ENCODE peak calls at places on chromosomes 1 and 21, in four cellular contexts. S is adipocyte, F is left lung, D is stomach. G is an unnamed sample. For H3K9me3, the result is how much of the 10 kb centered on the place peaks cover.

GRCh38 chr1:113747376-113747775 is 11.9 kb downstream of the PHTF1 start:
- DNase-seq in F (no peak), S (peak), D (no peak), G (no peak)

GRCh38 chr1:110338200-110339039 is 757 bp upstream of the RBM15 start:
- DNase-seq in D (peak), S (peak), F (peak), G (peak)

GRCh38 chr1:185260611-185261010 is 56.4 kb downstream of the IVNS1ABP start:
- DNase-seq in F (no peak), D (no peak), S (no peak), G (no peak)

GRCh38 chr21:42840411-42841155 is 38.8 kb downstream of the WDR4 start:
- DNase-seq in S (no peak), F (no peak), D (no peak), G (no peak)

GRCh38 chr1:33244809-33245186 is 11.5 kb upstream of the ZNF362 start:
- DNase-seq in D (no peak), S (no peak), F (no peak), G (no peak)

GRCh38 chr1:102891868-102892625 is 216.3 kb downstream of the COL11A1 start:
- DNase-seq in D (no peak), S (peak), F (no peak), G (no peak)

GRCh38 chr1:30286241-30286983 is 437.0 kb downstream of the MATN1 start:
- DNase-seq in F (no peak), S (no peak), D (no peak), G (no peak)

GRCh38 chr1:234368320-234369032 is 4.8 kb upstream of the COA6 start:
- DNase-seq in D (no peak), S (no peak), F (no peak), G (no peak)

GRCh38 chr1:24119859-24120756 is 8.2 kb upstream of the MYOM3 start:
- DNase-seq in S (peak), D (peak), F (peak), G (no peak)

GRCh38 chr1:163084330-163084729 is 15.2 kb downstream of the RGS4 start:
- DNase-seq in F (no peak), D (no peak), S (peak), G (no peak)

GRCh38 chr1:14055442-14056225 is 355.6 kb downstream of the PRDM2 start:
- DNase-seq in D (no peak), S (no peak), F (no peak), G (no peak)

GRCh38 chr1:114353233-114353632 is 157.8 kb downstream of the TRIM33 start:
- DNase-seq in F (peak), D (peak), S (peak), G (no peak)

GRCh38 chr1:222301653-222302052 is 246.3 kb downstream of the HHIPL2 start:
- DNase-seq in F (no peak), D (no peak), S (peak), G (no peak)

GRCh38 chr1:114258633-114259032 is 105.0 kb upstream of the SYT6 start:
- DNase-seq in S (no peak), D (no peak), F (no peak), G (no peak)

GRCh38 chr21:14229399-14229798 is 13.4 kb downstream of the RBM11 start:
- DNase-seq in F (no peak), S (no peak), D (no peak), G (no peak)

GRCh38 chr1:160621633-160622413 is 25.0 kb downstream of the SLAMF1 start:
- DNase-seq in F (no peak), D (no peak), S (no peak), G (no peak)

GRCh38 chr1:67695963-67696362 is 11.0 kb downstream of the GADD45A start:
- DNase-seq in D (no peak), S (no peak), F (no peak), G (no peak)

GRCh38 chr1:162003061-162003824 is 20.4 kb downstream of the OLFML2B start:
- DNase-seq in S (peak), F (peak), D (no peak), G (no peak)

GRCh38 chr1:76250317-76250716 is 175.8 kb downstream of the ST6GALNAC3 start:
- DNase-seq in S (no peak), D (no peak), F (no peak), G (no peak)

GRCh38 chr1:17671741-17672140 is 83.4 kb upstream of the ACTL8 start:
- DNase-seq in S (no peak), D (no peak), F (no peak), G (no peak)

GRCh38 chr1:109151146-109151545 is 37.2 kb downstream of the ELAPOR1 start:
- DNase-seq in S (peak), F (no peak), D (peak), G (no peak)

GRCh38 chr1:30929135-30929889 is 20.8 kb upstream of the SDC3 start:
- DNase-seq in F (no peak), D (peak), S (peak), G (no peak)

GRCh38 chr1:88180449-88181108 is 503.5 kb upstream of the PKN2 start:
- DNase-seq in S (peak), F (peak), D (peak), G (peak)

GRCh38 chr1:119974013-119974412 is 77.7 kb upstream of the ADAM30 start:
- DNase-seq in S (no peak), F (no peak), D (no peak), G (no peak)

GRCh38 chr1:172585348-172585747 is 52.4 kb downstream of the SUCO start:
- DNase-seq in S (peak), F (no peak), D (no peak), G (no peak)

GRCh38 chr1:76901158-76901767 is 34.0 kb downstream of the ST6GALNAC5 start:
- DNase-seq in F (no peak), D (no peak), S (peak), G (no peak)

GRCh38 chr1:11364170-11364569 is 91.2 kb downstream of the UBIAD1 start:
- DNase-seq in S (no peak), F (no peak), D (peak), G (no peak)

GRCh38 chr1:175742790-175743459 is 470 bp downstream of the TNR start:
- DNase-seq in F (no peak), S (peak), D (no peak), G (no peak)

GRCh38 chr1:154749078-154749760 is 120.9 kb downstream of the KCNN3 start:
- DNase-seq in S (no peak), D (no peak), F (no peak), G (no peak)

GRCh38 chr1:158506369-158506987 is 34.5 kb downstream of the OR10R2 start:
- DNase-seq in D (no peak), S (peak), F (no peak), G (no peak)

GRCh38 chr1:22850681-22851080 is 122.0 kb downstream of the LACTBL1 start:
- DNase-seq in S (peak), F (peak), D (no peak), G (no peak)

GRCh38 chr1:83995649-83996048 is 3.3 kb downstream of the TTLL7 start:
- DNase-seq in F (no peak), D (no peak), S (no peak), G (no peak)

GRCh38 chr1:156752843-156753486 is 1.5 kb upstream of the HDGF start:
- DNase-seq in F (no peak), D (no peak), S (peak), G (no peak)

GRCh38 chr1:31714442-31715096 is 10.8 kb upstream of the COL16A1 start:
- DNase-seq in D (peak), S (peak), F (peak), G (peak)

GRCh38 chr21:32770514-32771133 is 931 bp downstream of the PAXBP1 start:
- DNase-seq in F (peak), D (no peak), S (no peak), G (no peak)

GRCh38 chr1:35122311-35122710 is 43.1 kb downstream of the ZMYM1 start:
- DNase-seq in D (no peak), F (no peak), S (no peak), G (no peak)
- H3K9me3 ChIP-seq in D (under half), F (under half), S (under half), G (under half)

DNA sequence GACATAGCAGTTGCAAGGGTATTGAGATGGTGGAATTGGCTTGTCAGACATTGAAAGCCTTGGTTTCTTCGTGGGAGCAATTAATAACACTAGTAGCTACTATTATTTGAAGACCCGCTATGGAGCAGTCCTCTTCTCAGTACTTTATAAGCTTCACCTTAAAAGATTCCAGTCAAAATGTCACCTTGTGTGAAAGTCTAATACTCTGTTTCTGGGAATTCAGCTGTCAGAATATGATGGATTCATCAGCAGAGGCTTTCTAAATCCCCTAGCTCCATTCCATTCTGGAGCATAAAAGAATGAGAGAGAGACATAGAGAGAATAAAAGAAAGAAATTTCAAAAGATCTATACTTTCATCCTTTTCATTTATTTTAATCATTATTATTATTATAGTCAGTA is 375.9 kb upstream of the ADGRL2 start:
- DNase-seq in S (no peak), D (no peak), F (no peak), G (no peak)
- H3K9me3 ChIP-seq in S (under half), D (under half), F (under half), G (under half)

GRCh38 chr1:167833904-167834303 is 80.0 kb downstream of the ADCY10 start:
- DNase-seq in F (no peak), S (no peak), D (no peak), G (no peak)
- H3K9me3 ChIP-seq in F (under half), S (under half), D (under half), G (under half)

GRCh38 chr21:45589686-45590245 is 47.5 kb upstream of the SLC19A1 start:
- DNase-seq in S (no peak), F (no peak), D (peak), G (no peak)

GRCh38 chr21:45588861-45589491 is 46.7 kb upstream of the SLC19A1 start:
- DNase-seq in F (no peak), S (no peak), D (no peak), G (no peak)

GRCh38 chr21:45590726-45591618 is 48.7 kb upstream of the SLC19A1 start:
- DNase-seq in S (no peak), D (no peak), F (peak), G (peak)

GRCh38 chr21:45591619-45592207 is 49.5 kb upstream of the SLC19A1 start:
- DNase-seq in F (peak), S (no peak), D (no peak), G (no peak)

GRCh38 chr21:45590246-45590725 is 48.0 kb upstream of the SLC19A1 start:
- DNase-seq in F (peak), D (peak), S (peak), G (peak)
- H3K9me3 ChIP-seq in F (under half), D (under half), S (under half), G (under half)

GRCh38 chr1:244573768-244574167 is 79.2 kb upstream of the DESI2 start:
- DNase-seq in D (no peak), F (no peak), S (no peak), G (no peak)
- H3K9me3 ChIP-seq in D (half or more), F (half or more), S (half or more), G (under half)

GRCh38 chr1:46784666-46785065 is 14.2 kb upstream of the CYP4B1 start:
- DNase-seq in S (no peak), D (no peak), F (no peak), G (no peak)
- H3K9me3 ChIP-seq in S (under half), D (under half), F (under half), G (under half)